ENCODE peak calls at places on chromosomes 4 and X, in nine cellular contexts. A, L, I, B, Z, P, M, C and R are unnamed samples.

GRCh38 chr4:112058433-112058832 is 86.8 kb upstream of the FAM241A start:
- DNase-seq in A (no peak), L (no peak), I (no peak), B (no peak), Z (no peak), P (no peak), M (peak), C (no peak), R (no peak)

GRCh38 chr4:100372432-100372831 is 145.4 kb downstream of the EMCN start:
- DNase-seq in A (no peak), L (no peak), I (no peak), B (no peak), Z (no peak), P (no peak), M (no peak), C (peak), R (no peak)

GRCh38 chrX:72029473-72030411 is 102.0 kb downstream of the RTL5 start:
- DNase-seq in A (no peak), L (no peak), I (no peak), B (no peak), Z (no peak), P (peak), M (peak), C (no peak), R (no peak)

GRCh38 chr4:8912089-8912455 is 40.4 kb upstream of the HMX1 start:
- DNase-seq in A (no peak), L (no peak), I (no peak), B (no peak), Z (peak), P (peak), M (no peak), C (no peak), R (peak)

GRCh38 chrX:39497717-39498265 is 600.0 kb downstream of the BCOR start:
- DNase-seq in A (no peak), L (no peak), I (no peak), B (no peak), Z (no peak), P (no peak), M (no peak), C (no peak), R (no peak)

GRCh38 chr4:154977228-154977627 is 196.2 kb downstream of the RBM46 start:
- DNase-seq in A (no peak), L (no peak), I (no peak), B (no peak), Z (no peak), P (no peak), M (no peak), C (no peak), R (no peak)

GRCh38 chr4:121270384-121270783 is 106.3 kb upstream of the TNIP3 start:
- DNase-seq in A (no peak), L (no peak), I (no peak), B (no peak), Z (no peak), P (no peak), M (no peak), C (no peak), R (no peak)

GRCh38 chrX:132180929-132181328 is 38.3 kb downstream of the RAP2C start:
- DNase-seq in A (no peak), L (no peak), I (no peak), B (no peak), Z (no peak), P (no peak), M (no peak), C (no peak), R (no peak)

GRCh38 chrX:29652484-29652883 is 562.9 kb upstream of the MAGEB2 start:
- DNase-seq in A (no peak), L (no peak), I (no peak), B (no peak), Z (no peak), P (no peak), M (no peak), C (no peak), R (no peak)

GRCh38 chrX:8743126-8743732 is 11.3 kb upstream of the ANOS1 start:
- DNase-seq in A (peak), L (peak), I (no peak), B (peak), Z (peak), P (peak), M (peak), C (peak), R (peak)